ENCODE peak calls at places on chromosomes 13 and 19, in four cellular contexts. V, L, D and B are unnamed samples.

GRCh38 chr19:17264641-17264979 is at the start of gene USHBP1:
- DNase-seq in L (peak; percentile 72), V (no peak), D (no peak), B (peak; percentile 39)

GRCh38 chr13:26025196-26025595 is 26.6 kb downstream of the SHISA2 start:
- DNase-seq in L (no peak), D (no peak), V (no peak), B (no peak)

GRCh38 chr19:3409346-3410064 is 43.1 kb downstream of the NFIC start:
- DNase-seq in V (no peak), D (no peak), L (no peak), B (no peak)

GRCh38 chr19:532578-533484 is 1.3 kb downstream of the CDC34 start:
- DNase-seq in D (peak; percentile 46), V (no peak), L (peak; percentile 57), B (peak; percentile 66)

GRCh38 chr13:84677836-84678235 is 795.6 kb upstream of the SLITRK1 start:
- DNase-seq in V (no peak), D (no peak), L (no peak), B (no peak)

GRCh38 chr13:28494861-28495585 is at the start of gene FLT1:
- DNase-seq in V (no peak), D (peak; percentile 73), L (no peak), B (peak; percentile 63)

GRCh38 chr13:43744630-43745029 is 42.1 kb downstream of the ENOX1 start:
- DNase-seq in D (no peak), L (no peak), V (no peak), B (no peak)

GRCh38 chr19:56083668-56084067 is 37.4 kb downstream of the ZNF787 start:
- DNase-seq in L (no peak), V (no peak), D (no peak), B (peak; percentile 18)

GRCh38 chr13:99812611-99813010 is 159.0 kb downstream of the ZIC5 start:
- DNase-seq in D (no peak), V (no peak), L (no peak), B (no peak)

GRCh38 chr13:30835442-30835841 is 70.6 kb upstream of the MEDAG start:
- DNase-seq in V (peak; percentile 61), L (no peak), D (no peak), B (no peak)